ENCODE peak calls at places on chromosomes 1 and 21, in nine cellular contexts. V is AG04450, S is colonic mucosa, Z is stomach, B is heart right ventricle, A is GM06990, R is psoas muscle, N is BJ, Q is brain microvascular endothelial cell. G is an unnamed sample.

GRCh38 chr1:8378981-8379470 is 61.1 kb downstream of the SLC45A1 start:
- DNase-seq in Z (no peak), N (no peak), R (no peak), A (no peak), S (no peak), B (no peak), Q (no peak), V (no peak), G (no peak)

GRCh38 chr1:48246727-48247126 is 24.2 kb downstream of the SLC5A9 start:
- DNase-seq in V (no peak), R (peak; percentile 31), S (peak; percentile 89), N (no peak), Q (no peak), B (peak; percentile 21), Z (peak; percentile 91), A (no peak), G (peak; percentile 82)

GRCh38 chr1:40768146-40768990 is 15.2 kb upstream of the KCNQ4 start:
- DNase-seq in S (no peak), B (no peak), Z (no peak), Q (no peak), V (no peak), A (no peak), R (no peak), N (no peak), G (no peak)

GRCh38 chr1:15625224-15625917 is 8.1 kb downstream of the DDI2 start:
- DNase-seq in A (no peak), S (no peak), V (no peak), Z (no peak), R (no peak), N (no peak), B (no peak), Q (no peak), G (no peak)

GRCh38 chr1:10507111-10507879 is 32.5 kb downstream of the PEX14 start:
- DNase-seq in A (no peak), Q (peak; percentile 74), N (no peak), S (peak; percentile 57), V (no peak), B (peak; percentile 54), Z (peak; percentile 61), R (peak; percentile 61), G (no peak)

GRCh38 chr1:219880765-219881457 is 47.4 kb downstream of the SLC30A10 start:
- DNase-seq in R (no peak), A (no peak), Q (no peak), B (no peak), N (no peak), S (no peak), V (no peak), Z (no peak), G (no peak)

GRCh38 chr1:180956028-180956640 is 43.4 kb downstream of the KIAA1614 start:
- DNase-seq in R (no peak), A (no peak), Z (no peak), V (no peak), N (no peak), Q (no peak), S (no peak), B (no peak), G (no peak)

GRCh38 chr1:211229365-211229759 is 29.8 kb upstream of the RCOR3 start:
- DNase-seq in S (no peak), Q (no peak), N (no peak), B (no peak), Z (no peak), A (no peak), R (no peak), V (no peak), G (no peak)

GRCh38 chr1:13536612-13537011 is 22.8 kb upstream of the LRRC38 start:
- DNase-seq in Q (no peak), V (no peak), A (no peak), N (no peak), B (no peak), Z (no peak), S (no peak), R (no peak), G (no peak)

GRCh38 chr1:24903560-24903954 is 26.5 kb downstream of the RUNX3 start:
- DNase-seq in R (no peak), S (no peak), A (no peak), V (no peak), B (no peak), Z (peak; percentile 14), Q (no peak), N (no peak), G (no peak)

GRCh38 chr1:109096110-109096509 is 5.5 kb downstream of the TMEM167B start:
- DNase-seq in Q (no peak), A (no peak), N (no peak), R (no peak), B (no peak), Z (no peak), V (no peak), S (no peak), G (no peak)

GRCh38 chr1:13757693-13758092 is 57.7 kb downstream of the PRDM2 start:
- DNase-seq in A (no peak), Q (no peak), Z (no peak), S (no peak), N (no peak), V (no peak), R (no peak), B (no peak), G (no peak)

GRCh38 chr1:53198241-53198651 is 1.6 kb downstream of the CPT2 start:
- DNase-seq in R (no peak), Q (no peak), V (no peak), S (peak; percentile 65), N (no peak), Z (no peak), B (peak; percentile 46), A (no peak), G (no peak)

GRCh38 chr1:56901720-56902119 is 47.1 kb downstream of the C8A start:
- DNase-seq in S (no peak), Q (no peak), N (no peak), B (no peak), A (no peak), Z (no peak), R (no peak), V (no peak), G (no peak)

GRCh38 chr21:36700295-36700960 is 1.5 kb downstream of the SIM2 start:
- DNase-seq in S (no peak), R (no peak), Q (no peak), Z (no peak), B (no peak), A (no peak), V (no peak), N (no peak), G (no peak)

GRCh38 chr21:15706686-15707085 is 23.1 kb upstream of the USP25 start:
- DNase-seq in R (no peak), N (peak; percentile 77), B (peak; percentile 7), V (peak; percentile 88), Z (peak; percentile 32), Q (peak; percentile 94), S (peak; percentile 53), A (no peak), G (no peak)

GRCh38 chr1:103284270-103284669 is 175.9 kb upstream of the COL11A1 start:
- DNase-seq in N (no peak), B (no peak), V (no peak), Z (no peak), S (no peak), A (no peak), Q (no peak), R (no peak), G (no peak)

GRCh38 chr1:36763771-36764170 is 270.5 kb downstream of the GRIK3 start:
- DNase-seq in S (no peak), V (no peak), N (no peak), R (no peak), B (no peak), Q (no peak), A (no peak), Z (no peak), G (no peak)

GRCh38 chr1:225348400-225348799 is 79.4 kb downstream of the LBR start:
- DNase-seq in V (no peak), Q (no peak), A (no peak), B (no peak), R (no peak), S (no peak), Z (no peak), N (no peak), G (no peak)

GRCh38 chr1:117795190-117795589 is 134.2 kb downstream of the GDAP2 start:
- DNase-seq in R (no peak), Q (peak; percentile 88), A (no peak), B (peak; percentile 23), V (peak; percentile 73), S (no peak), N (peak; percentile 69), Z (no peak), G (no peak)

DNA sequence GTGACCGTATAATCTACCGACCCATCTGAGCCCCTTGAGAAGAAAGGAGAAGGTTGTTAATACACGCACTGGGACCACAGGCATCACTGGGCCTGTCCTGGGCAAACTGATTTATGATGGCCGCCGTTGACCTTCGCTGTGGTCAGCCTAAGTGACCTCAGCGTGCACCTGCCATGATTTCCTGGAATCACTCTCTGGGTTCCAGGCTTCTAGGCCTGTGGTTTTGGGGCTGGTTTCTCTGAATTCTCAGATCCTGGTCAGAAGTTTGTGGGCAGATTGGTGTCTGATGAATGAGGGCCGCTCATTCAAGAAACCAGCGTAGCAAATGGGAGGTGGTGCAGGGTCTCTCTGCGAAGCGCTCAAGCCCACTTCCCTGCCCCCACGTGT is 64.0 kb downstream of the SIK1 start:
- DNase-seq in S (no peak), B (no peak), Z (no peak), Q (no peak), N (no peak), A (no peak), R (no peak), V (no peak), G (no peak)
- H3K4me3 ChIP-seq in S (no peak overlapping the region), B (peak overlapping the region; percentile 46), Z (no peak overlapping the region), Q (no peak overlapping the region), N (no peak overlapping the region), A (no peak overlapping the region), R (no peak overlapping the region), V (no peak overlapping the region), G (no peak overlapping the region)

GRCh38 chr1:87292684-87293493 is 35.8 kb upstream of the LMO4 start:
- DNase-seq in S (peak; percentile 66), Z (peak; percentile 63), B (peak; percentile 66), R (no peak), A (peak; percentile 31), N (no peak), V (peak; percentile 27), Q (peak; percentile 57), G (no peak)
- TF ChIP-seq CTCF in S (peak; percentile 64), Z (peak; percentile 55), B (peak; percentile 78), R (peak; percentile 83), A (peak; percentile 67), N (peak; percentile 69), V (peak; percentile 76), Q (peak; percentile 72), G (peak; percentile 59)

GRCh38 chr21:31888936-31889371 is 16.1 kb downstream of the HUNK start:
- DNase-seq in R (no peak), A (no peak), V (no peak), B (no peak), Q (no peak), N (no peak), S (no peak), Z (no peak), G (no peak)
- H3K4me3 ChIP-seq in R (no peak overlapping the region), A (no peak overlapping the region), V (no peak overlapping the region), B (no peak overlapping the region), Q (no peak overlapping the region), N (no peak overlapping the region), S (no peak overlapping the region), Z (no peak overlapping the region), G (no peak overlapping the region)

DNA sequence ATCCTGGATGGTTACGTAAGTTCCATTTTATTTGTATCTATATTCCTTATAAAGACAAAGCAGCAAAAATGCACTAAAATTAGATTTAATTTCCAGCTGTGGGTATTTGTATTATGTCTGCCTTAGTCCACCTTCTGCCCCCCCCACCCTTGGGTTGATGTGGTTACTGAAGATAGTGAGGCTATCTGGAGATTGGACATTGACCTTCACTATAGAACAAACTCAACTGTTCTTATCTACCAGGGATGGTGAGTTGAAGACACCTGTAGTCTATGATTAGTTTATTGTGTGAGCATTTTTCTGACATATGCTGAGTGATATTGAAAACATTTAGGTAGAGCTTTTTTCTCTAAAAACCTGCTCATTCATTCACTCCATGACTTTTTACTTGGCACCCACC is 122.2 kb downstream of the NFIA start:
- DNase-seq in Q (no peak), A (no peak), B (no peak), S (no peak), Z (no peak), V (no peak), N (no peak), R (no peak), G (no peak)
- TF ChIP-seq CTCF in Q (no peak), A (no peak), B (no peak), S (no peak), Z (no peak), V (no peak), N (no peak), R (no peak), G (no peak)